ENCODE peak calls at places on chromosomes 1 and 21, in four cellular contexts. One of them, this sample, is unnamed.
A peak's percentile ranks its signal among the peaks of the same experiment; 100 is the strongest.

GRCh38 chr1:201562659-201563405 is 23.9 kb downstream of the NAV1 start:
- DNase-seq in A673: no peak
- DNase-seq in DND-41: no peak
- DNase-seq in fibroblast of lung: peak; percentile 98
- DNase-seq in this sample: no peak

GRCh38 chr1:157734328-157734727 is 33.8 kb upstream of the FCRL3 start:
- DNase-seq in A673: no peak
- DNase-seq in DND-41: no peak
- DNase-seq in fibroblast of lung: no peak
- DNase-seq in this sample: no peak

GRCh38 chr21:25573409-25574206 is 33.7 kb downstream of the MRPL39 start:
- DNase-seq in A673: peak; percentile 88
- DNase-seq in DND-41: peak; percentile 76
- DNase-seq in fibroblast of lung: peak; percentile 98
- DNase-seq in this sample: peak; percentile 97

GRCh38 chr1:232954594-232955365 is 4.4 kb downstream of the NTPCR start:
- DNase-seq in A673: no peak
- DNase-seq in DND-41: no peak
- DNase-seq in fibroblast of lung: peak; percentile 69
- DNase-seq in this sample: no peak

GRCh38 chr1:184691719-184692324 is 62.8 kb downstream of the EDEM3 start:
- DNase-seq in A673: peak; percentile 72
- DNase-seq in DND-41: no peak
- DNase-seq in fibroblast of lung: peak; percentile 61
- DNase-seq in this sample: peak; percentile 53

GRCh38 chr1:63703661-63704060 is 70.2 kb upstream of the ROR1 start:
- DNase-seq in A673: peak; percentile 5
- DNase-seq in DND-41: no peak
- DNase-seq in fibroblast of lung: no peak
- DNase-seq in this sample: no peak

GRCh38 chr1:153057375-153057774 is at the start of gene SPRR2A:
- DNase-seq in A673: no peak
- DNase-seq in DND-41: no peak
- DNase-seq in fibroblast of lung: no peak
- DNase-seq in this sample: no peak

GRCh38 chr21:25801217-25802015 is 66.6 kb downstream of the GABPA start:
- DNase-seq in A673: peak; percentile 95
- DNase-seq in DND-41: peak; percentile 74
- DNase-seq in fibroblast of lung: peak; percentile 60
- DNase-seq in this sample: peak; percentile 89

GRCh38 chr1:243742814-243743213 is 107.2 kb downstream of the AKT3 start:
- DNase-seq in A673: no peak
- DNase-seq in DND-41: no peak
- DNase-seq in fibroblast of lung: peak; percentile 91
- DNase-seq in this sample: peak; percentile 46

GRCh38 chr21:43866659-43867331 is 1.8 kb downstream of the AGPAT3 start:
- DNase-seq in A673: no peak
- DNase-seq in DND-41: no peak
- DNase-seq in fibroblast of lung: no peak
- DNase-seq in this sample: peak; percentile 46

GRCh38 chr1:65458730-65459396 is 38.4 kb downstream of the LEPR start:
- DNase-seq in A673: no peak
- DNase-seq in DND-41: no peak
- DNase-seq in fibroblast of lung: no peak
- DNase-seq in this sample: no peak

GRCh38 chr1:218945050-218945449 is 228.6 kb upstream of the LYPLAL1 start:
- DNase-seq in A673: no peak
- DNase-seq in DND-41: no peak
- DNase-seq in fibroblast of lung: peak; percentile 66
- DNase-seq in this sample: peak; percentile 93

GRCh38 chr21:42696516-42697040 is 43.2 kb downstream of the PDE9A start:
- DNase-seq in A673: no peak
- DNase-seq in DND-41: no peak
- DNase-seq in fibroblast of lung: no peak
- DNase-seq in this sample: no peak

GRCh38 chr1:9289090-9289534 is 3.6 kb upstream of the SPSB1 start:
- DNase-seq in A673: peak; percentile 78
- DNase-seq in DND-41: peak; percentile 85
- DNase-seq in fibroblast of lung: peak; percentile 54
- DNase-seq in this sample: peak; percentile 92

GRCh38 chr1:66271216-66271903 is 262.6 kb upstream of the SGIP1 start:
- DNase-seq in A673: peak; percentile 96
- DNase-seq in DND-41: no peak
- DNase-seq in fibroblast of lung: peak; percentile 100
- DNase-seq in this sample: peak; percentile 94

GRCh38 chr1:243254233-243254926 is 701 bp downstream of the CEP170 start:
- DNase-seq in A673: peak; percentile 68
- DNase-seq in DND-41: peak; percentile 68
- DNase-seq in fibroblast of lung: peak; percentile 73
- DNase-seq in this sample: peak; percentile 71

GRCh38 chr1:151024540-151025146 is 11.7 kb upstream of the BNIPL start:
- DNase-seq in A673: peak; percentile 84
- DNase-seq in DND-41: peak; percentile 80
- DNase-seq in fibroblast of lung: peak; percentile 51
- DNase-seq in this sample: peak; percentile 75

GRCh38 chr1:44700573-44700972 is 26.1 kb downstream of the ARMH1 start:
- DNase-seq in A673: no peak
- DNase-seq in DND-41: no peak
- DNase-seq in fibroblast of lung: no peak
- DNase-seq in this sample: peak; percentile 20

GRCh38 chr1:232769718-232770117 is 35.5 kb upstream of the MAP10 start:
- DNase-seq in A673: no peak
- DNase-seq in DND-41: no peak
- DNase-seq in fibroblast of lung: no peak
- DNase-seq in this sample: no peak

GRCh38 chr1:101198842-101199636 is 37.8 kb upstream of the S1PR1 start:
- DNase-seq in A673: no peak
- DNase-seq in DND-41: no peak
- DNase-seq in fibroblast of lung: no peak
- DNase-seq in this sample: no peak

GRCh38 chr1:164771568-164772350 is 212.8 kb downstream of the PBX1 start:
- DNase-seq in A673: peak; percentile 46
- DNase-seq in DND-41: no peak
- DNase-seq in fibroblast of lung: peak; percentile 88
- DNase-seq in this sample: peak; percentile 90

GRCh38 chr1:4755301-4756183 is 101.1 kb downstream of the AJAP1 start:
- DNase-seq in A673: no peak
- DNase-seq in DND-41: no peak
- DNase-seq in fibroblast of lung: peak; percentile 59
- DNase-seq in this sample: no peak

GRCh38 chr1:177024623-177025022 is 139.9 kb downstream of the ASTN1 start:
- DNase-seq in A673: no peak
- DNase-seq in DND-41: no peak
- DNase-seq in fibroblast of lung: no peak
- DNase-seq in this sample: no peak

GRCh38 chr1:168135116-168135981 is 1.4 kb downstream of the GPR161 start:
- DNase-seq in A673: no peak
- DNase-seq in DND-41: no peak
- DNase-seq in fibroblast of lung: peak; percentile 26
- DNase-seq in this sample: peak; percentile 33

GRCh38 chr21:8993943-8994639 is 1527.3 kb upstream of the TPTE start:
- DNase-seq in A673: no peak
- DNase-seq in DND-41: no peak
- DNase-seq in fibroblast of lung: peak; percentile 40
- DNase-seq in this sample: peak; percentile 2

GRCh38 chr1:224739997-224740687 is 124.0 kb downstream of the CNIH3 start:
- DNase-seq in A673: no peak
- DNase-seq in DND-41: no peak
- DNase-seq in fibroblast of lung: no peak
- DNase-seq in this sample: peak; percentile 20

GRCh38 chr1:56094168-56094567 is 485.2 kb downstream of the PLPP3 start:
- DNase-seq in A673: no peak
- DNase-seq in DND-41: no peak
- DNase-seq in fibroblast of lung: no peak
- DNase-seq in this sample: no peak

GRCh38 chr1:29832936-29833335 is 596.6 kb downstream of the PTPRU start:
- DNase-seq in A673: no peak
- DNase-seq in DND-41: no peak
- DNase-seq in fibroblast of lung: no peak
- DNase-seq in this sample: no peak

GRCh38 chr21:40829308-40829707 is 17.6 kb downstream of the DSCAM start:
- DNase-seq in A673: no peak
- DNase-seq in DND-41: no peak
- DNase-seq in fibroblast of lung: peak; percentile 48
- DNase-seq in this sample: no peak

GRCh38 chr1:150696590-150696989 is 364 bp downstream of the GOLPH3L start:
- DNase-seq in A673: peak; percentile 22
- DNase-seq in DND-41: no peak
- DNase-seq in fibroblast of lung: no peak
- DNase-seq in this sample: no peak

GRCh38 chr1:162908780-162909179 is 47.8 kb upstream of the CCDC190 start:
- DNase-seq in A673: no peak
- DNase-seq in DND-41: no peak
- DNase-seq in fibroblast of lung: peak; percentile 90
- DNase-seq in this sample: peak; percentile 93

GRCh38 chr1:42336978-42337377 is 1.9 kb upstream of the FOXJ3 start:
- DNase-seq in A673: no peak
- DNase-seq in DND-41: no peak
- DNase-seq in fibroblast of lung: no peak
- DNase-seq in this sample: no peak

GRCh38 chr1:55670331-55671082 is 455.3 kb upstream of the USP24 start:
- DNase-seq in A673: no peak
- DNase-seq in DND-41: no peak
- DNase-seq in fibroblast of lung: no peak
- DNase-seq in this sample: no peak

GRCh38 chr1:240258910-240259309 is 167.2 kb downstream of the FMN2 start:
- DNase-seq in A673: no peak
- DNase-seq in DND-41: no peak
- DNase-seq in fibroblast of lung: peak; percentile 94
- DNase-seq in this sample: peak; percentile 79

GRCh38 chr21:29258626-29259335 is 39.9 kb upstream of the BACH1 start:
- DNase-seq in A673: no peak
- DNase-seq in DND-41: no peak
- DNase-seq in fibroblast of lung: peak; percentile 87
- DNase-seq in this sample: peak; percentile 89

GRCh38 chr1:25021586-25022215 is 91.6 kb upstream of the RUNX3 start:
- DNase-seq in A673: peak; percentile 39
- DNase-seq in DND-41: peak; percentile 19
- DNase-seq in fibroblast of lung: no peak
- DNase-seq in this sample: no peak

GRCh38 chr1:27804791-27805190 is 25.8 kb upstream of the PPP1R8 start:
- DNase-seq in A673: no peak
- DNase-seq in DND-41: no peak
- DNase-seq in fibroblast of lung: no peak
- DNase-seq in this sample: no peak

GRCh38 chr1:7717769-7718368 is 53.2 kb upstream of the VAMP3 start:
- DNase-seq in A673: no peak
- DNase-seq in DND-41: no peak
- DNase-seq in fibroblast of lung: no peak
- DNase-seq in this sample: peak; percentile 39

GRCh38 chr1:207963429-207964194 is 52.7 kb upstream of the CD34 start:
- DNase-seq in A673: peak; percentile 88
- DNase-seq in DND-41: peak; percentile 77
- DNase-seq in fibroblast of lung: peak; percentile 69
- DNase-seq in this sample: peak; percentile 96
- H3K4me3 ChIP-seq in A673: peak overlapping the region; percentile 46
- H3K4me3 ChIP-seq in DND-41: peak overlapping the region; percentile 62
- H3K4me3 ChIP-seq in fibroblast of lung: peak overlapping the region; percentile 61
- H3K4me3 ChIP-seq in this sample: peak overlapping the region; percentile 68

DNA sequence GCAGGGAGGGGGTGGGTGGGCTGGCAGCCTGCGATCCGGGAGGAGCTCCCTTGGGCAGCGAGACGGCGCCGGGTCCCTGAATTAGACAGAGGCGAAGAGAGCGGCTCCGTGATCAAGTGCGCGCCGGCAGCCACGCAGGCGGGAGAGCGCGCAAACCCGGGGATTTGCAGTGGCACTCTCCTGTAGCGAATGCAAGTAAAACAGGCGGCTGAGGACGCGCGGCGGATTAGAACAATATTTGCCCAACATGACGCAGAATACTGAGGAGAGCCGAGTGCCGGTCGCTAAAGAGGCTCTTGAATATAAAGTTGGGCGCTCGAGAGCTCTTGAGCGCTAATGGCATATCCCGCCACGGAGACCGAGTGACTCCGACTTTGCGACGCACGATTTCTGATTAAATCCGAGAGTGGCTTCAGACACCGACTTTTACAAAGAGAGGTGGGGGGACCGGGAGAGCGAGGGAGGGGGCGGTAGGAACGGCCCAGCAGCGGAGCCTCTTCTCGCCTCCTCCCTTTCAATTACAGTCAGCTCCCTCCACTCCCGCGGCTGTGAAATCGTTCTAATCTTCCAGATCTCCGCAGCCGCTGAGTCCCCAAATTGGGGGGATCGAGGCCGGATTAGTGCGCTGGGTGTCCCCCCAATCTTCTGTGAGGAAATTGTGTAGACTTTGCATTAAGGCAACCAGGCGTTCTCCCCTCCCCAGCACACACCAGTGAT is 2.2 kb downstream of the PAX7 start:
- DNase-seq in A673: peak; percentile 74
- DNase-seq in DND-41: no peak
- DNase-seq in fibroblast of lung: no peak
- DNase-seq in this sample: no peak
- TF ChIP-seq EZH2 in A673: no peak
- TF ChIP-seq EZH2 in DND-41: no peak
- TF ChIP-seq EZH2 in fibroblast of lung: peak; percentile 72
- TF ChIP-seq EZH2 in this sample: no peak

DNA sequence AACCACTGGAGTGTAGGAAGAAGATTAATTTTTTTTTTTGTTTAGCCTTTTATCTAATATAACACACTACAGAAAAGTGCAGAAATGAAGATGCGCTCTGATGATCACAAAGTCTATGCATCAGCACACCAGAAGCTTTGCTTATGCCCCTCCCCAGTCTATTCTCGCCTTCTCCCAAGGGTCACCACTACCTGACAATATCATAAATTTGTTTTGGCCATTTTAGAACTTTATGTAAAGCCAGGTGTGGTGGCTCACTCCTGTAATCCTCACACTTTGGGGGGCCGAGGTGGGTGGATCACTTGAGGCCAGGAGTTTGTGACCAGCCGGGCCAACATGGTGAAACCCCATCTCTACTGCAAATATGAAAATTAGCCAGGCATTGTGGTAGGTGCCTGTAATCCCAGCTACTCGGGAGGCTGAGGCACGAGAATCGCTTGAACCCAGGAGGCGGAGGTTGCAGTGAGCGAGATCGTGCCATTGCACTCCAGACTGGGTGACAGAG is 231.3 kb downstream of the FOXD2 start:
- DNase-seq in A673: no peak
- DNase-seq in DND-41: no peak
- DNase-seq in fibroblast of lung: no peak
- DNase-seq in this sample: no peak
- H3K4me3 ChIP-seq in A673: no peak overlapping the region
- H3K4me3 ChIP-seq in DND-41: no peak overlapping the region
- H3K4me3 ChIP-seq in fibroblast of lung: no peak overlapping the region
- H3K4me3 ChIP-seq in this sample: no peak overlapping the region

GRCh38 chr1:205344010-205344808 is 12.5 kb downstream of the KLHDC8A start:
- DNase-seq in A673: peak; percentile 34
- DNase-seq in DND-41: no peak
- DNase-seq in fibroblast of lung: no peak
- DNase-seq in this sample: no peak
- TF ChIP-seq EZH2 in A673: no peak
- TF ChIP-seq EZH2 in DND-41: no peak
- TF ChIP-seq EZH2 in fibroblast of lung: peak; percentile 98
- TF ChIP-seq EZH2 in this sample: peak; percentile 50

This sample was measured in PC-3.